ENCODE peak calls at places on chromosomes 12 and 14, in six cellular contexts. R is Ammon's horn; C is effector memory CD4-positive, alpha-beta T cell; L is left kidney; P is DMS153; T is A549. M is an unnamed sample.

GRCh38 chr12:63845726-63846125 is 1.2 kb downstream of the SRGAP1 start:
- DNase-seq in P (no peak), T (no peak), R (no peak), C (no peak), L (peak), M (no peak)

GRCh38 chr12:65879878-65880277 is 55.6 kb downstream of the HMGA2 start:
- DNase-seq in R (no peak), P (no peak), C (no peak), L (peak), T (no peak), M (no peak)

GRCh38 chr12:19183121-19183838 is 53.7 kb downstream of the PLEKHA5 start:
- DNase-seq in T (no peak), P (no peak), L (peak), R (no peak), C (no peak), M (no peak)

GRCh38 chr12:99600388-99600787 is 47.2 kb upstream of the GARIN6 start:
- DNase-seq in P (no peak), C (no peak), L (peak), T (no peak), R (no peak), M (no peak)

GRCh38 chr14:59240356-59240755 is 51.9 kb downstream of the DAAM1 start:
- DNase-seq in C (no peak), P (no peak), T (no peak), L (no peak), R (no peak), M (no peak)

GRCh38 chr14:53034688-53035087 is 83.8 kb upstream of the FERMT2 start:
- DNase-seq in T (no peak), C (no peak), P (no peak), L (no peak), R (no peak), M (no peak)

GRCh38 chr12:93749515-93749914 is 72.3 kb downstream of the CRADD start:
- DNase-seq in R (no peak), P (no peak), T (no peak), L (no peak), C (no peak), M (no peak)

GRCh38 chr14:46490150-46490769 is 161.3 kb downstream of the RPL10L start:
- DNase-seq in L (peak), R (no peak), P (no peak), T (no peak), C (no peak), M (no peak)

GRCh38 chr14:105074601-105075053 is 9.4 kb upstream of the GPR132 start:
- DNase-seq in C (no peak), L (no peak), T (no peak), R (no peak), P (peak), M (no peak)

GRCh38 chr12:56518570-56518969 is 3.0 kb upstream of the RBMS2 start:
- DNase-seq in T (no peak), P (no peak), C (no peak), L (no peak), R (no peak), M (no peak)

GRCh38 chr14:99727096-99727870 is 43.2 kb downstream of the CYP46A1 start:
- DNase-seq in R (no peak), L (no peak), P (no peak), C (no peak), T (no peak), M (peak)

GRCh38 chr14:76884853-76885276 is 58.7 kb downstream of the LRRC74A start:
- DNase-seq in R (no peak), C (no peak), T (no peak), L (peak), P (no peak), M (no peak)

GRCh38 chr14:49461529-49462401 is 124.4 kb downstream of the RPS29 start:
- DNase-seq in P (peak), T (peak), R (peak), C (peak), L (peak), M (no peak)

M was measured in breast epithelium.